ENCODE peak calls at places on chromosomes 1 and 21, in eight cellular contexts. G, M, A, D, J, R, V and L are unnamed samples.
A peak's percentile ranks its signal among the peaks of the same experiment; 100 is the strongest.

GRCh38 chr1:20153000-20153418 is 13.9 kb downstream of the PLA2G2F start:
- DNase-seq in G (peak; percentile 14), M (no peak), D (peak; percentile 74), J (no peak), A (no peak), R (no peak), V (no peak), L (peak; percentile 67)

GRCh38 chr1:227131193-227131592 is 187.1 kb downstream of the CDC42BPA start:
- DNase-seq in G (peak; percentile 34), J (no peak), R (peak; percentile 21), M (no peak), D (no peak), A (no peak), V (no peak), L (no peak)

GRCh38 chr1:184340984-184341383 is 45.8 kb upstream of the C1orf21 start:
- DNase-seq in A (no peak), V (no peak), D (no peak), R (peak; percentile 10), G (no peak), J (no peak), M (no peak), L (no peak)

GRCh38 chr1:110155878-110156522 is 5.7 kb downstream of the SLC6A17 start:
- DNase-seq in J (peak; percentile 48), R (peak; percentile 75), M (peak; percentile 65), G (no peak), D (no peak), A (no peak), V (peak; percentile 94), L (no peak)

GRCh38 chr1:91592716-91593477 is 92.2 kb downstream of the CDC7 start:
- DNase-seq in D (no peak), M (no peak), V (no peak), G (no peak), A (no peak), J (no peak), R (peak; percentile 44), L (no peak)

GRCh38 chr1:114700026-114700600 is 4.8 kb upstream of the AMPD1 start:
- DNase-seq in D (no peak), G (no peak), V (no peak), M (no peak), A (no peak), J (no peak), R (no peak), L (no peak)

GRCh38 chr1:245457562-245457961 is 302.8 kb downstream of the KIF26B start:
- DNase-seq in V (no peak), G (no peak), M (no peak), A (no peak), J (no peak), R (no peak), D (no peak), L (no peak)

GRCh38 chr1:227943354-227943753 is 4.4 kb downstream of the WNT9A start:
- DNase-seq in G (no peak), D (no peak), A (no peak), V (no peak), M (no peak), R (no peak), J (no peak), L (peak; percentile 63)

GRCh38 chr1:41713557-41714327 is 205.0 kb downstream of the HIVEP3 start:
- DNase-seq in A (no peak), R (no peak), G (peak; percentile 74), D (no peak), M (no peak), V (no peak), J (no peak), L (no peak)

GRCh38 chr1:24253569-24253968 is 65.6 kb upstream of the GRHL3 start:
- DNase-seq in A (no peak), D (no peak), J (no peak), R (no peak), V (peak; percentile 51), G (no peak), M (no peak), L (no peak)

GRCh38 chr1:66999640-67000400 is 54.1 kb downstream of the SLC35D1 start:
- DNase-seq in D (no peak), J (no peak), A (no peak), R (no peak), V (no peak), M (no peak), G (no peak), L (no peak)

GRCh38 chr1:180530501-180530900 is 28.1 kb upstream of the ACBD6 start:
- DNase-seq in D (no peak), M (no peak), V (no peak), J (peak; percentile 11), A (no peak), R (no peak), G (no peak), L (no peak)

GRCh38 chr1:40712405-40712944 is 21.0 kb downstream of the NFYC start:
- DNase-seq in R (no peak), G (no peak), J (no peak), D (no peak), A (no peak), M (peak; percentile 55), V (no peak), L (no peak)

GRCh38 chr1:6037338-6037762 is 8.3 kb upstream of the KCNAB2 start:
- DNase-seq in J (no peak), M (no peak), A (no peak), V (no peak), R (no peak), D (no peak), G (peak; percentile 57), L (no peak)

DNA sequence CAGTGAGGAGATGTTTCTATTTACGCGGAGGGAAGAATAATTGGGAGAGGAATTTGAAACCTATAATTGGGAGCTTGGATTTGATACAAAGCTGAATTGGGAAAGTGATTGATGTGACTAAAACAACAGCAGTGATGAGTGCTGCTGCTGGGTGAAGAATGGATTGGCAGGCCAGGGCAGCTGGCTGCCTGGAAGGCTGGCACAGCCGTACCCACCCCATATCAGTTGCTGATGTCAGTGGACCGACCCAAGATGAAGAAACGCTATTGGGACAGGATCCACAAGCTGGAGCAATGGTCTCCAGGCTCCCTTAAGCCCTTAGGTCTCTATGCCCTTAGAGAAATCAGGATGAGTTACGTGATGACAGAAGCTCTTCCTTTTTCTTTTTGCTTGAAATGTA is 47.4 kb downstream of the GRIK1 start:
- DNase-seq in D (no peak), G (no peak), J (no peak), R (no peak), V (no peak), A (no peak), M (no peak), L (no peak)
- TF ChIP-seq POLR2AphosphoS5 in D (no peak), G (no peak), J (no peak), R (no peak), V (no peak), A (no peak), M (no peak), L (no peak)

GRCh38 chr1:172414331-172414730 is 6.2 kb upstream of the C1orf105 start:
- DNase-seq in R (no peak), J (no peak), G (no peak), A (no peak), D (no peak), M (no peak), V (no peak), L (no peak)

GRCh38 chr1:172411791-172412338 is 8.6 kb upstream of the C1orf105 start:
- DNase-seq in J (no peak), G (no peak), R (no peak), V (no peak), A (no peak), D (no peak), M (no peak), L (no peak)

GRCh38 chr1:172405912-172406311 is 14.6 kb upstream of the C1orf105 start:
- DNase-seq in A (no peak), J (no peak), D (no peak), G (no peak), M (no peak), R (no peak), V (no peak), L (no peak)

GRCh38 chr1:172406968-172407367 is 13.5 kb upstream of the C1orf105 start:
- DNase-seq in J (no peak), G (no peak), M (no peak), D (no peak), A (no peak), V (no peak), R (no peak), L (no peak)

DNA sequence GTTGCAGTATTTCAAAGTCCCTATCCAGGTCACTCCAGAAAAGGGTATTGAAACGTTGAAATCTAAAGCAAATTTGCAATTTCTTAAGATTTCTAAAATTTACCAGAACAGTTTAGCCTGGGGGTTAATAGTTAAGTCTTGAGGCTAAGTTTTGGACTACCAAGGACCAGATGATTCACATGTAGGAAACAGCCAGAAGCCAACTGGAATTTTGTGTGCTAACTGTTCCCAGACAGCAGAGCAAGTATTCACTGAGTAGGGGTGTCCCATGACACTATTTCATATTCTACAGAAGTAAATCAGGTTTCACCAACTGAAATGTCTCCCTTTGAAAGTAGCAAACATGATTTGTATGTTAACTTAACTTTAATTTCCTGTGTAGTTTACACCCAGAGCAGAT is 11.5 kb upstream of the C1orf105 start:
- DNase-seq in V (no peak), G (no peak), A (no peak), J (no peak), D (no peak), M (no peak), R (no peak), L (no peak)
- TF ChIP-seq EP300 in V (no peak), G (no peak), A (no peak), J (no peak), D (no peak), M (no peak), R (no peak), L (no peak)

GRCh38 chr21:40355076-40355475 is 487.8 kb downstream of the PCP4 start:
- DNase-seq in M (no peak), J (no peak), R (no peak), D (no peak), V (no peak), G (no peak), A (no peak), L (no peak)
- TF ChIP-seq POLR2AphosphoS5 in M (no peak), J (no peak), R (no peak), D (no peak), V (no peak), G (no peak), A (no peak), L (no peak)

GRCh38 chr1:203342192-203342940 is 8.6 kb downstream of the FMOD start:
- DNase-seq in G (peak; percentile 82), J (peak; percentile 77), R (peak; percentile 82), M (peak; percentile 71), V (peak; percentile 89), A (no peak), D (no peak), L (peak; percentile 77)
- TF ChIP-seq EP300 in G (no peak), J (no peak), R (peak; percentile 16), M (no peak), V (no peak), A (no peak), D (no peak), L (no peak)

DNA sequence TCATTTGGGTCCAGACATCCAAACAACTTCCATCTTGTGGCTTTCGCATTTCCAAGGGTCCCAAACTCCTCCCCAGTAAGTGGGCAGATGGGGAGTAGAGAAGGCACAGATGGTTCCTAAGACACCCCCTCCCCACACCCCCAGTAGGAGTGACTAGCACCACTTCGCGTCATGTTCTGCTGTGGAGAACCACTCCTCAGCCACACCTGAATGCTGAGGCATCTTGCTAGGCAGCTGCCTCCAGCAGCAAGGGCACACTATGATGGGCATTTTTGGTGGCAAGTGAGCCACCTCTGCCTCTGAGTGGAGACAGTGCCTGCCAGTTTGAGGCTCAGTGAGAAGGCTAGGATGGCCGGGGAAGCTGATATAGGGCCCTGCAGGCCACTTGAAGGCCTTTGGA is 32.6 kb upstream of the CD2 start:
- DNase-seq in A (no peak), D (no peak), J (no peak), R (no peak), V (no peak), M (no peak), G (no peak), L (no peak)
- TF ChIP-seq POLR2AphosphoS5 in A (no peak), D (no peak), J (no peak), R (no peak), V (no peak), M (no peak), G (no peak), L (no peak)